ENCODE peak calls at places on chromosomes 6 and 20, in five cellular contexts. One of them, this sample, is unnamed.

GRCh38 chr20:40698744-40699143 is 9.7 kb upstream of the MAFB start:
- DNase-seq in CD8-positive, alpha-beta T cell: no peak
- DNase-seq in heart right ventricle: no peak
- DNase-seq in HFFc6: no peak
- DNase-seq in ascending aorta: no peak
- DNase-seq in this sample: no peak

GRCh38 chr6:168342626-168343025 is 23.0 kb upstream of the DACT2 start:
- DNase-seq in CD8-positive, alpha-beta T cell: peak; percentile 37
- DNase-seq in heart right ventricle: no peak
- DNase-seq in HFFc6: no peak
- DNase-seq in ascending aorta: no peak
- DNase-seq in this sample: no peak

GRCh38 chr6:85714893-85715530 is 72.3 kb upstream of the SYNCRIP start:
- DNase-seq in CD8-positive, alpha-beta T cell: no peak
- DNase-seq in heart right ventricle: no peak
- DNase-seq in HFFc6: no peak
- DNase-seq in ascending aorta: no peak
- DNase-seq in this sample: no peak

GRCh38 chr6:3850451-3851203 is 1.5 kb downstream of the FAM50B start:
- DNase-seq in CD8-positive, alpha-beta T cell: no peak
- DNase-seq in heart right ventricle: no peak
- DNase-seq in HFFc6: no peak
- DNase-seq in ascending aorta: no peak
- DNase-seq in this sample: no peak

GRCh38 chr6:33312361-33313104 is 1.3 kb downstream of the TAPBP start:
- DNase-seq in CD8-positive, alpha-beta T cell: peak; percentile 81
- DNase-seq in heart right ventricle: peak; percentile 29
- DNase-seq in HFFc6: peak; percentile 55
- DNase-seq in ascending aorta: no peak
- DNase-seq in this sample: no peak

GRCh38 chr20:38554986-38555385 is 26.0 kb upstream of the ADIG start:
- DNase-seq in CD8-positive, alpha-beta T cell: no peak
- DNase-seq in heart right ventricle: no peak
- DNase-seq in HFFc6: no peak
- DNase-seq in ascending aorta: no peak
- DNase-seq in this sample: no peak

GRCh38 chr20:42401598-42401997 is 783.4 kb upstream of the CHD6 start:
- DNase-seq in CD8-positive, alpha-beta T cell: no peak
- DNase-seq in heart right ventricle: no peak
- DNase-seq in HFFc6: no peak
- DNase-seq in ascending aorta: no peak
- DNase-seq in this sample: no peak

GRCh38 chr6:160285541-160286105 is 27.0 kb upstream of the SLC22A2 start:
- DNase-seq in CD8-positive, alpha-beta T cell: no peak
- DNase-seq in heart right ventricle: no peak
- DNase-seq in HFFc6: no peak
- DNase-seq in ascending aorta: no peak
- DNase-seq in this sample: no peak

GRCh38 chr6:19297880-19298279 is 539.3 kb upstream of the ID4 start:
- DNase-seq in CD8-positive, alpha-beta T cell: no peak
- DNase-seq in heart right ventricle: no peak
- DNase-seq in HFFc6: no peak
- DNase-seq in ascending aorta: no peak
- DNase-seq in this sample: no peak

GRCh38 chr6:125670586-125670985 is 78.8 kb upstream of the HEY2 start:
- DNase-seq in CD8-positive, alpha-beta T cell: no peak
- DNase-seq in heart right ventricle: no peak
- DNase-seq in HFFc6: no peak
- DNase-seq in ascending aorta: no peak
- DNase-seq in this sample: no peak

GRCh38 chr6:125665415-125665814 is 84.0 kb upstream of the HEY2 start:
- DNase-seq in CD8-positive, alpha-beta T cell: no peak
- DNase-seq in heart right ventricle: no peak
- DNase-seq in HFFc6: no peak
- DNase-seq in ascending aorta: no peak
- DNase-seq in this sample: no peak

GRCh38 chr6:125668071-125668470 is 81.4 kb upstream of the HEY2 start:
- DNase-seq in CD8-positive, alpha-beta T cell: no peak
- DNase-seq in heart right ventricle: no peak
- DNase-seq in HFFc6: no peak
- DNase-seq in ascending aorta: no peak
- DNase-seq in this sample: no peak

GRCh38 chr6:125671323-125671722 is 78.1 kb upstream of the HEY2 start:
- DNase-seq in CD8-positive, alpha-beta T cell: no peak
- DNase-seq in heart right ventricle: no peak
- DNase-seq in HFFc6: no peak
- DNase-seq in ascending aorta: no peak
- DNase-seq in this sample: no peak

DNA sequence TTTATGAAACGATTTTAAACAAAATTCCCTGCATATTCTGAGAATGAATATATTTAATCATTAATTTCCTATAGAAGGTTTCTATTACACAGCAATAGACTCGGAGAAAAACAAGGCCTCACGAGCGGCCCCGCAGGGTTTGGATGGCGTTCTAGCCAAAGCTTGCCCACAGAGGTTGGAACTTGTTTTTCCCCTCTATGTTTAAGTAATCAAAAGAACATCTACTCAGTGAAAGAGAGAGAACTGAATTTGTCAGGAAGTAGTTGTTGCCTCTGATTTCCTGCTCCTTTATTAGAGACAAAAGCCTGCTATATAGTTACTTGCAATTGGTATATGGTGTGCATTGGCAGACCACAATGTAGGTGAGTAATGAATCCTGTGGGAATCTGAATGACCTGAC is 82.1 kb upstream of the HEY2 start:
- DNase-seq in CD8-positive, alpha-beta T cell: no peak
- DNase-seq in heart right ventricle: no peak
- DNase-seq in HFFc6: no peak
- DNase-seq in ascending aorta: no peak
- DNase-seq in this sample: no peak
- TF ChIP-seq CTCF in CD8-positive, alpha-beta T cell: no peak
- TF ChIP-seq CTCF in heart right ventricle: no peak
- TF ChIP-seq CTCF in HFFc6: no peak
- TF ChIP-seq CTCF in ascending aorta: no peak
- TF ChIP-seq CTCF in this sample: no peak

GRCh38 chr6:8478418-8478817 is 43.1 kb upstream of the SLC35B3 start:
- DNase-seq in CD8-positive, alpha-beta T cell: no peak
- DNase-seq in heart right ventricle: no peak
- DNase-seq in HFFc6: no peak
- DNase-seq in ascending aorta: no peak
- DNase-seq in this sample: no peak

GRCh38 chr6:8483650-8484049 is 48.3 kb upstream of the SLC35B3 start:
- DNase-seq in CD8-positive, alpha-beta T cell: no peak
- DNase-seq in heart right ventricle: no peak
- DNase-seq in HFFc6: no peak
- DNase-seq in ascending aorta: no peak
- DNase-seq in this sample: no peak

GRCh38 chr6:8481727-8482126 is 46.4 kb upstream of the SLC35B3 start:
- DNase-seq in CD8-positive, alpha-beta T cell: no peak
- DNase-seq in heart right ventricle: no peak
- DNase-seq in HFFc6: no peak
- DNase-seq in ascending aorta: no peak
- DNase-seq in this sample: no peak
- TF ChIP-seq CTCF in CD8-positive, alpha-beta T cell: no peak
- TF ChIP-seq CTCF in heart right ventricle: peak; percentile 15
- TF ChIP-seq CTCF in HFFc6: no peak
- TF ChIP-seq CTCF in ascending aorta: no peak
- TF ChIP-seq CTCF in this sample: peak; percentile 27

DNA sequence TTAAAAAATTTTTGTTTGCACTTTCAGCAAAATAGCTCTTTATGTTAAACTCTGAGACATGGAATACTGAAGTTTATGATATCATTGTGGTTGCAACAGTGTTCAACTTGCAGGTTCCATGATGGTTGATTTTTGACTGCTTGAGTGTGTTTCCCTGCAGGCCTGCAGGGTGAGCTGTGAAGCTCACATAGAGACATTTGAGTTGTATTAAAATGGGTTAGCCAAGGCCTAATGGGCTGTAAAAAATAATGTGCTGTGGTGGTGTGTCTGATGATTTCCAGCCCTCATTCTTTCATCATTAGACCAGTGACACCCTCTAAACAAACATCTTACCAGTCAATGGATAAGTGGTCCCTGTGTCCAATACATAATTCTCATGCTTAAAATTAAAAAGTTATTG is 321.4 kb downstream of the FARS2 start:
- DNase-seq in CD8-positive, alpha-beta T cell: no peak
- DNase-seq in heart right ventricle: no peak
- DNase-seq in HFFc6: no peak
- DNase-seq in ascending aorta: no peak
- DNase-seq in this sample: no peak
- TF ChIP-seq CTCF in CD8-positive, alpha-beta T cell: no peak
- TF ChIP-seq CTCF in heart right ventricle: no peak
- TF ChIP-seq CTCF in HFFc6: peak; percentile 35
- TF ChIP-seq CTCF in ascending aorta: no peak
- TF ChIP-seq CTCF in this sample: peak; percentile 25

GRCh38 chr20:64220420-64220819 is 35.1 kb upstream of the PCMTD2 start:
- DNase-seq in CD8-positive, alpha-beta T cell: no peak
- DNase-seq in heart right ventricle: no peak
- DNase-seq in HFFc6: no peak
- DNase-seq in ascending aorta: no peak
- DNase-seq in this sample: no peak
- TF ChIP-seq CTCF in CD8-positive, alpha-beta T cell: no peak
- TF ChIP-seq CTCF in heart right ventricle: no peak
- TF ChIP-seq CTCF in HFFc6: no peak
- TF ChIP-seq CTCF in ascending aorta: no peak
- TF ChIP-seq CTCF in this sample: no peak

GRCh38 chr20:32742322-32743236 is 688 bp downstream of the COMMD7 start:
- DNase-seq in CD8-positive, alpha-beta T cell: peak; percentile 57
- DNase-seq in heart right ventricle: peak; percentile 11
- DNase-seq in HFFc6: no peak
- DNase-seq in ascending aorta: no peak
- DNase-seq in this sample: no peak
- TF ChIP-seq CTCF in CD8-positive, alpha-beta T cell: no peak
- TF ChIP-seq CTCF in heart right ventricle: no peak
- TF ChIP-seq CTCF in HFFc6: no peak
- TF ChIP-seq CTCF in ascending aorta: no peak
- TF ChIP-seq CTCF in this sample: no peak

GRCh38 chr6:90288404-90288803 is 8.2 kb downstream of the BACH2 start:
- DNase-seq in CD8-positive, alpha-beta T cell: no peak
- DNase-seq in heart right ventricle: no peak
- DNase-seq in HFFc6: no peak
- DNase-seq in ascending aorta: no peak
- DNase-seq in this sample: no peak

GRCh38 chr6:90284745-90285481 is 11.7 kb downstream of the BACH2 start:
- DNase-seq in CD8-positive, alpha-beta T cell: no peak
- DNase-seq in heart right ventricle: no peak
- DNase-seq in HFFc6: no peak
- DNase-seq in ascending aorta: no peak
- DNase-seq in this sample: no peak

GRCh38 chr6:90285611-90286381 is 10.8 kb downstream of the BACH2 start:
- DNase-seq in CD8-positive, alpha-beta T cell: peak; percentile 66
- DNase-seq in heart right ventricle: peak; percentile 77
- DNase-seq in HFFc6: peak; percentile 84
- DNase-seq in ascending aorta: peak; percentile 85
- DNase-seq in this sample: peak; percentile 36

GRCh38 chr6:90284236-90284744 is 12.4 kb downstream of the BACH2 start:
- DNase-seq in CD8-positive, alpha-beta T cell: no peak
- DNase-seq in heart right ventricle: no peak
- DNase-seq in HFFc6: peak; percentile 86
- DNase-seq in ascending aorta: no peak
- DNase-seq in this sample: no peak

GRCh38 chr6:90286884-90287488 is 9.7 kb downstream of the BACH2 start:
- DNase-seq in CD8-positive, alpha-beta T cell: peak; percentile 67
- DNase-seq in heart right ventricle: no peak
- DNase-seq in HFFc6: peak; percentile 6
- DNase-seq in ascending aorta: no peak
- DNase-seq in this sample: peak; percentile 43
- TF ChIP-seq CTCF in CD8-positive, alpha-beta T cell: peak; percentile 71
- TF ChIP-seq CTCF in heart right ventricle: peak; percentile 62
- TF ChIP-seq CTCF in HFFc6: peak; percentile 81
- TF ChIP-seq CTCF in ascending aorta: peak; percentile 22
- TF ChIP-seq CTCF in this sample: peak; percentile 74

GRCh38 chr20:59770270-59770669 is 163.2 kb downstream of the SYCP2 start:
- DNase-seq in CD8-positive, alpha-beta T cell: no peak
- DNase-seq in heart right ventricle: no peak
- DNase-seq in HFFc6: no peak
- DNase-seq in ascending aorta: no peak
- DNase-seq in this sample: no peak
- TF ChIP-seq CTCF in CD8-positive, alpha-beta T cell: no peak
- TF ChIP-seq CTCF in heart right ventricle: peak; percentile 11
- TF ChIP-seq CTCF in HFFc6: peak; percentile 36
- TF ChIP-seq CTCF in ascending aorta: no peak
- TF ChIP-seq CTCF in this sample: peak; percentile 44

GRCh38 chr20:2539341-2539740 is 3.0 kb downstream of the TMC2 start:
- DNase-seq in CD8-positive, alpha-beta T cell: no peak
- DNase-seq in heart right ventricle: no peak
- DNase-seq in HFFc6: no peak
- DNase-seq in ascending aorta: no peak
- DNase-seq in this sample: no peak
- TF ChIP-seq CTCF in CD8-positive, alpha-beta T cell: no peak
- TF ChIP-seq CTCF in heart right ventricle: no peak
- TF ChIP-seq CTCF in HFFc6: no peak
- TF ChIP-seq CTCF in ascending aorta: no peak
- TF ChIP-seq CTCF in this sample: no peak